ENCODE peak calls at places on chromosomes 5 and 9, in ten cellular contexts. G is A673; R is colonic mucosa; F is HCT116; Z is mammary epithelial cell; B is hepatocyte; D is tibial artery; Q is tibial nerve; A is heart right ventricle; N is CD8-positive, alpha-beta T cell. J is an unnamed sample.

GRCh38 chr5:2261002-2261703 is 378.4 kb upstream of the IRX4 start:
- DNase-seq in D (no peak), N (no peak), G (no peak), F (no peak), A (no peak), Z (no peak), R (no peak), B (no peak), Q (no peak), J (no peak)

GRCh38 chr5:106415541-106415940 is 1255.2 kb downstream of the EFNA5 start:
- DNase-seq in Q (no peak), A (no peak), G (no peak), Z (peak; percentile 70), N (no peak), F (no peak), D (no peak), B (peak; percentile 18), R (no peak), J (no peak)

GRCh38 chr5:171681667-171682066 is 104.0 kb upstream of the SMIM23 start:
- DNase-seq in R (no peak), F (no peak), Q (no peak), B (no peak), Z (peak; percentile 29), A (no peak), D (no peak), G (peak; percentile 19), N (no peak), J (no peak)

GRCh38 chr5:298737-299125 is 22.8 kb upstream of the AHRR start:
- DNase-seq in G (no peak), D (no peak), R (no peak), A (no peak), F (no peak), B (no peak), N (no peak), Z (no peak), Q (no peak), J (no peak)

GRCh38 chr5:27571681-27572080 is 533.3 kb upstream of the CDH9 start:
- DNase-seq in B (no peak), N (no peak), Z (no peak), D (no peak), Q (no peak), F (no peak), R (no peak), A (no peak), G (no peak), J (no peak)

GRCh38 chr9:93594041-93594756 is 17.8 kb downstream of the PHF2 start:
- DNase-seq in F (no peak), Z (no peak), B (peak; percentile 60), D (peak; percentile 50), Q (no peak), R (peak; percentile 88), N (no peak), A (no peak), G (peak; percentile 12), J (peak; percentile 50)

GRCh38 chr5:73519531-73520283 is 21.5 kb downstream of the BTF3 start:
- DNase-seq in B (peak; percentile 87), F (peak; percentile 85), D (no peak), Q (peak; percentile 82), G (peak; percentile 88), A (peak; percentile 13), Z (peak; percentile 81), R (peak; percentile 81), N (peak; percentile 44), J (peak; percentile 82)

GRCh38 chr5:172712610-172713009 is 58.4 kb downstream of the DUSP1 start:
- DNase-seq in G (no peak), D (no peak), R (no peak), B (no peak), A (no peak), N (no peak), Z (no peak), F (no peak), Q (no peak), J (no peak)

GRCh38 chr5:130116972-130117371 is 212.7 kb downstream of the CHSY3 start:
- DNase-seq in N (no peak), D (no peak), R (no peak), B (no peak), Z (no peak), F (no peak), Q (no peak), G (no peak), A (no peak), J (no peak)

GRCh38 chr5:8944005-8944404 is 601.9 kb downstream of the SEMA5A start:
- DNase-seq in R (no peak), N (no peak), Q (no peak), A (no peak), B (no peak), D (no peak), G (no peak), Z (peak; percentile 51), F (no peak), J (no peak)

GRCh38 chr5:40221796-40222195 is 457.9 kb upstream of the PTGER4 start:
- DNase-seq in D (no peak), B (no peak), N (no peak), R (no peak), F (no peak), Z (peak; percentile 80), Q (no peak), G (no peak), A (no peak), J (no peak)

GRCh38 chr9:128937310-128938165 is 9.9 kb downstream of the DOLK start:
- DNase-seq in R (no peak), Q (no peak), N (no peak), A (no peak), D (peak; percentile 42), Z (peak; percentile 47), F (no peak), B (no peak), G (no peak), J (no peak)

GRCh38 chr9:26789959-26790358 is 102.6 kb downstream of the CAAP1 start:
- DNase-seq in N (no peak), G (peak; percentile 0), R (no peak), B (no peak), A (no peak), Z (peak; percentile 37), D (no peak), Q (no peak), F (no peak), J (no peak)

GRCh38 chr5:38803246-38803645 is 42.6 kb upstream of the OSMR start:
- DNase-seq in B (no peak), Q (no peak), N (no peak), A (no peak), Z (no peak), F (no peak), R (no peak), D (no peak), G (no peak), J (no peak)

GRCh38 chr5:78984020-78984610 is 995 bp downstream of the ARSB start:
- DNase-seq in B (no peak), Q (no peak), D (no peak), A (no peak), F (no peak), R (no peak), Z (no peak), N (no peak), G (peak; percentile 9), J (no peak)

GRCh38 chr9:27619743-27620142 is 46.5 kb upstream of the C9orf72 start:
- DNase-seq in Z (no peak), Q (no peak), N (no peak), A (no peak), F (no peak), G (no peak), B (no peak), R (no peak), D (no peak), J (no peak)

DNA sequence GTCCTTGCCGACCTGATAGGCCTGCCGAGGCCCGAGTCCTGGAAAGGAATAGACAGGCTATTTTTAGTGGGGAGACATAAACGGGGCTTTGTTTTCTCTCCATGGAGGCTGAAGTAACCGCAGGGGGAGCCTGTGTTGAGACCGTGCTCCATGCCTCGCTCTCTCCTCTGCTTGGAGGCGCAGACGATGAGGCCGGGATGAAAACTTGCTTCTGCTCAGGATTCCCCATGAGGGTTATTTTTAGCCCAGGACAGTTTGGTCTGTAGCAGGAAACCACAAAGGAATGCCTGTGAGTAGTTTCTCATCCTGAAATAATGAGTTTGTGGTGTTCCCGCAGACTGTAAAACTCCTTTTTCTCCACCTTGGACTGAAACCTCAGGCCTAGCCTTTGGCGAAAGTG is 81.9 kb upstream of the RARS1 start:
- DNase-seq in Z (peak; percentile 92), D (no peak), G (no peak), F (no peak), A (no peak), Q (no peak), R (no peak), B (peak; percentile 45), N (no peak), J (no peak)
- TF ChIP-seq CTCF in Z (no peak), D (no peak), G (no peak), F (no peak), A (no peak), Q (no peak), R (no peak), B (no peak), N (no peak), J (no peak)

DNA sequence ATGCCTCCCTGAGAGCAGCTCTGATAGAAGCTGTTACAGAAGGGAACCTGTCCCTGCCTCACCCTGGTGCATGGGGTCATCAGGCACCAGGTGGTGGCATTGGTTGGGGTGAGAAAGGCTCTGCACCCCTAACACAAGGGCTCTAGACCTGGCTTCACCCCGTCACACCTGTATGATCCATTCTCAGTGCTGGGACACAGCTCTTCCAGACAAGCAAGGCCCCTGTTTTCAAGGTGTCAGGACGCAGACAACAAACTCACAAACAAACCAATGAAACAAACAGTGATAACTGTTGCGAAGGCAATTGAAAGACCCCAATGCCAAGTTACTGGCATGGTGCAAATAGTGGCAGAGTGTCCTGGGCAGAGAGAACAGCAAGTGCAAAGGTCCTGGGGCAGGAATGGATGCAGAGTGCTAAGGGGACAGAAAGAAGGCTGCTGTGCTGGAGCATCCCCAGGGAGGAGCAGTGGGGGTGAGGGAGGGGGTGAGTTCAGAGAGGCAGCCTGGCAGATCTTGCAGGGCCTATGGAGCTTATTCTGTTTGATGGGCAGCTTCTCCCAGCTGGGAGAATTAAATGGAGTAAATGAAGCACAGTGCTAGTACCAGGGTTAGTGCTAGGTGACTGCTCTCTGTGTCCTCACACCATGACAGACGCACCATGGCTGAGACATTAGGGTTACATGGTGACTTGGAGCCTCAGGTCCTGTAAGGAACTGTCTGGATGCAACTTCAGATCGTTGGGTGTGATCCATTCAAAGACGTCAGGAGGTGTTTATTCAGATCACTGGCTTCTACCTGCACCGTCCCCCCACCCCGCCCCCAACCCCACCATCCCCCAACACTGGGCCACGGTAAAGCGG is 67.9 kb upstream of the UNC5A start:
- DNase-seq in N (no peak), F (no peak), Z (no peak), D (peak; percentile 25), Q (no peak), G (no peak), R (peak; percentile 9), B (no peak), A (no peak), J (no peak)
- H3K4me3 ChIP-seq in N (no peak overlapping the region), F (no peak overlapping the region), Z (no peak overlapping the region), D (no peak overlapping the region), Q (no peak overlapping the region), G (no peak overlapping the region), R (no peak overlapping the region), B (no peak overlapping the region), A (no peak overlapping the region), J (no peak overlapping the region)

GRCh38 chr5:133801955-133802751 is 166.3 kb downstream of the C5orf15 start:
- DNase-seq in D (no peak), Q (no peak), G (no peak), A (peak; percentile 41), N (no peak), Z (no peak), R (no peak), B (peak; percentile 69), F (no peak), J (no peak)
- H3K4me1 ChIP-seq in D (no peaks in the 10 kb centered on the region), Q (no peaks in the 10 kb centered on the region), G (no peaks in the 10 kb centered on the region), A (no peaks in the 10 kb centered on the region), N (no peaks in the 10 kb centered on the region), Z (no peaks in the 10 kb centered on the region), R (no peaks in the 10 kb centered on the region), B (peaks cover 8% of the 10 kb centered on the region), F (no peaks in the 10 kb centered on the region), J (peaks cover 7% of the 10 kb centered on the region)

GRCh38 chr5:103464801-103465484 is 97.6 kb downstream of the NUDT12 start:
- DNase-seq in R (no peak), B (no peak), F (no peak), Q (no peak), A (no peak), G (peak; percentile 9), Z (no peak), N (no peak), D (no peak), J (no peak)
- TF ChIP-seq CTCF in R (no peak), B (no peak), F (peak; percentile 6), Q (no peak), A (peak; percentile 9), G (peak; percentile 10), Z (peak; percentile 5), N (no peak), D (no peak), J (no peak)

J was measured in Caco-2.